ENCODE peak calls at places on chromosomes 16 and 17, in six cellular contexts. One of them, this sample, is unnamed.

GRCh38 chr17:37476431-37477130 is 13.1 kb upstream of the DUSP14 start:
- DNase-seq in skeletal muscle cell: no peak
- DNase-seq in A549: peak; percentile 35
- DNase-seq in Caki2: no peak
- DNase-seq in GM12892: no peak
- DNase-seq in Ammon's horn: no peak
- DNase-seq in this sample: no peak

GRCh38 chr16:69073181-69073669 is 32.2 kb upstream of the HAS3 start:
- DNase-seq in skeletal muscle cell: peak; percentile 63
- DNase-seq in A549: peak; percentile 87
- DNase-seq in Caki2: peak; percentile 80
- DNase-seq in GM12892: no peak
- DNase-seq in Ammon's horn: no peak
- DNase-seq in this sample: no peak

GRCh38 chr16:85763616-85764015 is 12.7 kb upstream of the C16orf74 start:
- DNase-seq in skeletal muscle cell: no peak
- DNase-seq in A549: no peak
- DNase-seq in Caki2: no peak
- DNase-seq in GM12892: no peak
- DNase-seq in Ammon's horn: no peak
- DNase-seq in this sample: no peak

GRCh38 chr17:71726320-71726719 is 394.5 kb upstream of the SOX9 start:
- DNase-seq in skeletal muscle cell: no peak
- DNase-seq in A549: no peak
- DNase-seq in Caki2: no peak
- DNase-seq in GM12892: no peak
- DNase-seq in Ammon's horn: no peak
- DNase-seq in this sample: no peak

GRCh38 chr17:728911-729310 is 3.5 kb upstream of the TLCD3A start:
- DNase-seq in skeletal muscle cell: no peak
- DNase-seq in A549: no peak
- DNase-seq in Caki2: no peak
- DNase-seq in GM12892: no peak
- DNase-seq in Ammon's horn: no peak
- DNase-seq in this sample: no peak

GRCh38 chr17:61218438-61218837 is 181.2 kb upstream of the TBX2 start:
- DNase-seq in skeletal muscle cell: peak; percentile 45
- DNase-seq in A549: peak; percentile 12
- DNase-seq in Caki2: no peak
- DNase-seq in GM12892: no peak
- DNase-seq in Ammon's horn: no peak
- DNase-seq in this sample: no peak

GRCh38 chr17:7261377-7262191 is 694 bp downstream of the CLDN7 start:
- DNase-seq in skeletal muscle cell: no peak
- DNase-seq in A549: no peak
- DNase-seq in Caki2: no peak
- DNase-seq in GM12892: no peak
- DNase-seq in Ammon's horn: no peak
- DNase-seq in this sample: no peak

GRCh38 chr16:11379420-11379819 is 34.2 kb downstream of the RMI2 start:
- DNase-seq in skeletal muscle cell: no peak
- DNase-seq in A549: no peak
- DNase-seq in Caki2: peak; percentile 80
- DNase-seq in GM12892: peak; percentile 48
- DNase-seq in Ammon's horn: no peak
- DNase-seq in this sample: no peak

GRCh38 chr16:65809627-65810026 is 556.9 kb upstream of the CDH5 start:
- DNase-seq in skeletal muscle cell: no peak
- DNase-seq in A549: no peak
- DNase-seq in Caki2: no peak
- DNase-seq in GM12892: no peak
- DNase-seq in Ammon's horn: no peak
- DNase-seq in this sample: no peak

GRCh38 chr16:78258651-78259050 is 159.2 kb downstream of the WWOX start:
- DNase-seq in skeletal muscle cell: no peak
- DNase-seq in A549: no peak
- DNase-seq in Caki2: no peak
- DNase-seq in GM12892: no peak
- DNase-seq in Ammon's horn: no peak
- DNase-seq in this sample: no peak

GRCh38 chr16:29126057-29126494 is 141.2 kb downstream of the LAT start:
- DNase-seq in skeletal muscle cell: no peak
- DNase-seq in A549: no peak
- DNase-seq in Caki2: no peak
- DNase-seq in GM12892: no peak
- DNase-seq in Ammon's horn: peak; percentile 50
- DNase-seq in this sample: no peak

GRCh38 chr16:12057276-12057675 is 80.7 kb downstream of the SNX29 start:
- DNase-seq in skeletal muscle cell: peak; percentile 58
- DNase-seq in A549: no peak
- DNase-seq in Caki2: no peak
- DNase-seq in GM12892: no peak
- DNase-seq in Ammon's horn: peak; percentile 45
- DNase-seq in this sample: no peak

GRCh38 chr17:79370594-79370993 is 240.3 kb downstream of the RBFOX3 start:
- DNase-seq in skeletal muscle cell: no peak
- DNase-seq in A549: no peak
- DNase-seq in Caki2: no peak
- DNase-seq in GM12892: no peak
- DNase-seq in Ammon's horn: no peak
- DNase-seq in this sample: no peak

GRCh38 chr16:8703693-8704092 is 29.3 kb downstream of the ABAT start:
- DNase-seq in skeletal muscle cell: no peak
- DNase-seq in A549: no peak
- DNase-seq in Caki2: no peak
- DNase-seq in GM12892: no peak
- DNase-seq in Ammon's horn: no peak
- DNase-seq in this sample: no peak

GRCh38 chr16:14056970-14057369 is 14.1 kb upstream of the MRTFB start:
- DNase-seq in skeletal muscle cell: peak; percentile 6
- DNase-seq in A549: no peak
- DNase-seq in Caki2: no peak
- DNase-seq in GM12892: no peak
- DNase-seq in Ammon's horn: peak; percentile 16
- DNase-seq in this sample: no peak

GRCh38 chr17:2634361-2634960 is 41.0 kb downstream of the PAFAH1B1 start:
- DNase-seq in skeletal muscle cell: no peak
- DNase-seq in A549: peak; percentile 56
- DNase-seq in Caki2: peak; percentile 79
- DNase-seq in GM12892: no peak
- DNase-seq in Ammon's horn: no peak
- DNase-seq in this sample: no peak

GRCh38 chr16:22316411-22316811 is 19.2 kb downstream of the POLR3E start:
- DNase-seq in skeletal muscle cell: no peak
- DNase-seq in A549: no peak
- DNase-seq in Caki2: no peak
- DNase-seq in GM12892: no peak
- DNase-seq in Ammon's horn: no peak
- DNase-seq in this sample: no peak

GRCh38 chr17:79269620-79270019 is 195.0 kb downstream of the ENGASE start:
- DNase-seq in skeletal muscle cell: no peak
- DNase-seq in A549: no peak
- DNase-seq in Caki2: no peak
- DNase-seq in GM12892: no peak
- DNase-seq in Ammon's horn: no peak
- DNase-seq in this sample: no peak

GRCh38 chr16:86777098-86777946 is 199.0 kb downstream of the FOXL1 start:
- DNase-seq in skeletal muscle cell: no peak
- DNase-seq in A549: no peak
- DNase-seq in Caki2: no peak
- DNase-seq in GM12892: no peak
- DNase-seq in Ammon's horn: no peak
- DNase-seq in this sample: no peak

GRCh38 chr16:17515421-17516210 is 44.9 kb upstream of the XYLT1 start:
- DNase-seq in skeletal muscle cell: no peak
- DNase-seq in A549: peak; percentile 20
- DNase-seq in Caki2: no peak
- DNase-seq in GM12892: no peak
- DNase-seq in Ammon's horn: no peak
- DNase-seq in this sample: no peak

GRCh38 chr16:23236983-23237382 is 54.4 kb downstream of the SCNN1G start:
- DNase-seq in skeletal muscle cell: no peak
- DNase-seq in A549: no peak
- DNase-seq in Caki2: no peak
- DNase-seq in GM12892: no peak
- DNase-seq in Ammon's horn: no peak
- DNase-seq in this sample: no peak

GRCh38 chr17:30271102-30271501 is 20.6 kb downstream of the BLMH start:
- DNase-seq in skeletal muscle cell: no peak
- DNase-seq in A549: peak; percentile 40
- DNase-seq in Caki2: no peak
- DNase-seq in GM12892: no peak
- DNase-seq in Ammon's horn: no peak
- DNase-seq in this sample: no peak

GRCh38 chr16:9015489-9015888 is 51.8 kb upstream of the USP7 start:
- DNase-seq in skeletal muscle cell: no peak
- DNase-seq in A549: no peak
- DNase-seq in Caki2: no peak
- DNase-seq in GM12892: no peak
- DNase-seq in Ammon's horn: no peak
- DNase-seq in this sample: no peak

GRCh38 chr16:88638323-88639230 is at the start of gene IL17C:
- DNase-seq in skeletal muscle cell: no peak
- DNase-seq in A549: no peak
- DNase-seq in Caki2: no peak
- DNase-seq in GM12892: no peak
- DNase-seq in Ammon's horn: no peak
- DNase-seq in this sample: no peak

GRCh38 chr16:11232852-11233726 is 22.9 kb downstream of the SOCS1 start:
- DNase-seq in skeletal muscle cell: no peak
- DNase-seq in A549: no peak
- DNase-seq in Caki2: no peak
- DNase-seq in GM12892: peak; percentile 63
- DNase-seq in Ammon's horn: peak; percentile 35
- DNase-seq in this sample: no peak

GRCh38 chr17:40931311-40931710 is 6.1 kb downstream of the KRT23 start:
- DNase-seq in skeletal muscle cell: no peak
- DNase-seq in A549: no peak
- DNase-seq in Caki2: no peak
- DNase-seq in GM12892: no peak
- DNase-seq in Ammon's horn: no peak
- DNase-seq in this sample: no peak

GRCh38 chr16:51017969-51018368 is 133.1 kb downstream of the SALL1 start:
- DNase-seq in skeletal muscle cell: no peak
- DNase-seq in A549: no peak
- DNase-seq in Caki2: no peak
- DNase-seq in GM12892: no peak
- DNase-seq in Ammon's horn: no peak
- DNase-seq in this sample: no peak